ENCODE peak calls at places on chromosomes 12 and 14, in four cellular contexts. One of them, this sample, is unnamed.

GRCh38 chr12:52300796-52301691 is 9.7 kb upstream of the KRT81 start:
- DNase-seq in adrenal gland: no peak
- DNase-seq in fibroblast of lung: no peak
- DNase-seq in ovary: no peak
- DNase-seq in this sample: no peak

GRCh38 chr14:86532219-86532618 is 1002.3 kb downstream of the FLRT2 start:
- DNase-seq in adrenal gland: no peak
- DNase-seq in fibroblast of lung: peak
- DNase-seq in ovary: no peak
- DNase-seq in this sample: no peak

GRCh38 chr14:105212541-105213305 is 31.6 kb upstream of the NUDT14 start:
- DNase-seq in adrenal gland: no peak
- DNase-seq in fibroblast of lung: no peak
- DNase-seq in ovary: no peak
- DNase-seq in this sample: no peak

GRCh38 chr12:51214895-51215294 is 3.0 kb downstream of the POU6F1 start:
- DNase-seq in fibroblast of lung: no peak
- DNase-seq in adrenal gland: no peak
- DNase-seq in ovary: no peak
- DNase-seq in this sample: no peak

GRCh38 chr14:91872517-91873470 is 5.5 kb upstream of the TC2N start:
- DNase-seq in ovary: peak
- DNase-seq in adrenal gland: peak
- DNase-seq in fibroblast of lung: peak
- DNase-seq in this sample: no peak

GRCh38 chr14:73795974-73796373 is 55.7 kb upstream of the PTGR2 start:
- DNase-seq in ovary: no peak
- DNase-seq in fibroblast of lung: peak
- DNase-seq in adrenal gland: no peak
- DNase-seq in this sample: no peak

GRCh38 chr12:21456291-21456780 is 18.9 kb downstream of the PYROXD1 start:
- DNase-seq in fibroblast of lung: no peak
- DNase-seq in adrenal gland: no peak
- DNase-seq in ovary: no peak
- DNase-seq in this sample: no peak

GRCh38 chr14:104158827-104159798 is 20.7 kb downstream of the KIF26A start:
- DNase-seq in adrenal gland: peak
- DNase-seq in fibroblast of lung: no peak
- DNase-seq in ovary: peak
- DNase-seq in this sample: no peak

GRCh38 chr12:80269953-80270552 is 170.7 kb downstream of the OTOGL start:
- DNase-seq in fibroblast of lung: peak
- DNase-seq in ovary: no peak
- DNase-seq in adrenal gland: no peak
- DNase-seq in this sample: no peak

GRCh38 chr12:75550401-75550851 is 39.0 kb upstream of the KRR1 start:
- DNase-seq in adrenal gland: peak
- DNase-seq in ovary: no peak
- DNase-seq in fibroblast of lung: no peak
- DNase-seq in this sample: no peak

GRCh38 chr14:89660183-89660582 is 243.2 kb upstream of the FOXN3 start:
- DNase-seq in ovary: peak
- DNase-seq in adrenal gland: peak
- DNase-seq in fibroblast of lung: peak
- DNase-seq in this sample: no peak

GRCh38 chr12:58925733-58926113 is 5.4 kb upstream of the LRIG3 start:
- DNase-seq in adrenal gland: no peak
- DNase-seq in fibroblast of lung: no peak
- DNase-seq in ovary: no peak
- DNase-seq in this sample: no peak
- H3K27ac ChIP-seq in adrenal gland: no peak
- H3K27ac ChIP-seq in fibroblast of lung: no peak
- H3K27ac ChIP-seq in ovary: no peak
- H3K27ac ChIP-seq in this sample: no peak

DNA sequence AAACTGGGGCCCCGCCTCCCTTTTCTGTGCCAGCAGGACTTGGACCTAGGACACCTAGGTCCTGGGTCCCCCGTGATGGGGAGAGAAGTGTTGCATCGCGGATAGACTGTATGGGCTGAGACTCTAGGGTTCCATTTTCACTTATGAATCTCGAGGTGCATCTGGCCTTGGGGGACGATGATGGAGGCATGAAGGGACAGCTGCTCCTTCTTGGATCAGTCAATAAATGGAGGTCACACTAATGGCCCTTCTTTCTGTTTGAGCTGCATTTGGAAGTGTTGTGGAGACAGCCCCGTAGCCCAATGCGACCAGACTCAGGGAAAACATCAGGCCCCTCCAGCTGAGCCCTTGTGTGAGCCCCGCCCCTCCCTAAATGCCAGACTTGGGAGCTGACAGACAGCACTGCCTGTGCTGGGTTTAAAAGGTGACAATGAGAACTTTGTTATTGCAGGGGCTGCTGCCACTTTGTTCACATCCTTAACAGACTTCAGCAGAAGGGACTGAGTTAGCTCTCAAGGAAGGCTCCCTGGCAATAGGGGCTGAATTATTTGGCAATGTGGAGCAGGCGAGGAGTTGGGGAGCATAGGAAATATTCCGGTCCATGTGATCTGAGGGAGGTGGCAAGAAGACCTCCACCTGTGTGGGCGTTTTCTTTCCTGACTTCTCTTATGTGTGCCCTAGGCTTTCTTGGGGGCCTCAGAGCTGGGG is 838 bp downstream of the DTX3 start:
- DNase-seq in ovary: no peak
- DNase-seq in fibroblast of lung: no peak
- DNase-seq in adrenal gland: no peak
- DNase-seq in this sample: peak
- H3K27ac ChIP-seq in ovary: peak
- H3K27ac ChIP-seq in fibroblast of lung: no peak
- H3K27ac ChIP-seq in adrenal gland: peak
- H3K27ac ChIP-seq in this sample: peak

GRCh38 chr12:123094349-123095073 is 56.4 kb downstream of the PITPNM2 start:
- DNase-seq in adrenal gland: peak
- DNase-seq in ovary: peak
- DNase-seq in fibroblast of lung: peak
- DNase-seq in this sample: no peak
- H3K27ac ChIP-seq in adrenal gland: peak
- H3K27ac ChIP-seq in ovary: peak
- H3K27ac ChIP-seq in fibroblast of lung: peak
- H3K27ac ChIP-seq in this sample: peak

GRCh38 chr12:72094490-72094889 is 155.8 kb downstream of the TPH2 start:
- DNase-seq in fibroblast of lung: no peak
- DNase-seq in adrenal gland: no peak
- DNase-seq in ovary: no peak
- DNase-seq in this sample: no peak

GRCh38 chr12:72095025-72095424 is 156.4 kb downstream of the TPH2 start:
- DNase-seq in adrenal gland: no peak
- DNase-seq in ovary: no peak
- DNase-seq in fibroblast of lung: no peak
- DNase-seq in this sample: no peak

GRCh38 chr12:72093424-72093823 is 154.8 kb downstream of the TPH2 start:
- DNase-seq in ovary: no peak
- DNase-seq in fibroblast of lung: no peak
- DNase-seq in adrenal gland: no peak
- DNase-seq in this sample: no peak

GRCh38 chr12:72089678-72090077 is 151.0 kb downstream of the TPH2 start:
- DNase-seq in ovary: no peak
- DNase-seq in fibroblast of lung: no peak
- DNase-seq in adrenal gland: no peak
- DNase-seq in this sample: no peak

GRCh38 chr12:72093930-72094329 is 155.3 kb downstream of the TPH2 start:
- DNase-seq in fibroblast of lung: no peak
- DNase-seq in adrenal gland: no peak
- DNase-seq in ovary: no peak
- DNase-seq in this sample: no peak
- H3K27ac ChIP-seq in fibroblast of lung: no peak
- H3K27ac ChIP-seq in adrenal gland: no peak
- H3K27ac ChIP-seq in ovary: no peak
- H3K27ac ChIP-seq in this sample: no peak

GRCh38 chr14:81314443-81315175 is 85.5 kb downstream of the STON2 start:
- DNase-seq in adrenal gland: no peak
- DNase-seq in fibroblast of lung: no peak
- DNase-seq in ovary: no peak
- DNase-seq in this sample: no peak
- H3K27ac ChIP-seq in adrenal gland: no peak
- H3K27ac ChIP-seq in fibroblast of lung: no peak
- H3K27ac ChIP-seq in ovary: no peak
- H3K27ac ChIP-seq in this sample: peak